ENCODE peak calls at places on chromosomes 16 and 17, in four cellular contexts. X is K562, S is H1, D is HepG2. Q is an unnamed sample.

GRCh38 chr16:11630230-11631056 is 37.8 kb upstream of the SNN start:
- DNase-seq in X (no peak), S (no peak), D (peak; percentile 78), Q (no peak)

GRCh38 chr16:17529982-17530760 is 59.4 kb upstream of the XYLT1 start:
- DNase-seq in X (no peak), S (no peak), D (no peak), Q (no peak)

GRCh38 chr16:81730090-81731051 is 48.7 kb upstream of the PLCG2 start:
- DNase-seq in X (peak; percentile 67), S (peak; percentile 99), D (peak; percentile 70), Q (peak; percentile 95)

GRCh38 chr16:30350134-30350871 is 4.8 kb downstream of the CD2BP2 start:
- DNase-seq in X (no peak), S (no peak), D (no peak), Q (no peak)

GRCh38 chr16:80447263-80447662 is 93.5 kb upstream of the DYNLRB2 start:
- DNase-seq in X (no peak), S (no peak), D (no peak), Q (no peak)

GRCh38 chr17:62807812-62808575 is at the start of gene MARCHF10:
- DNase-seq in X (peak; percentile 52), S (peak; percentile 78), D (no peak), Q (no peak)

GRCh38 chr17:74833501-74834361 is 26.0 kb downstream of the GRIN2C start:
- DNase-seq in X (no peak), S (no peak), D (no peak), Q (no peak)

GRCh38 chr17:8995711-8996110 is 25.6 kb upstream of the NTN1 start:
- DNase-seq in X (no peak), S (no peak), D (no peak), Q (no peak)

GRCh38 chr17:15364615-15365014 is 23.2 kb upstream of the TEKT3 start:
- DNase-seq in X (no peak), S (no peak), D (peak; percentile 33), Q (no peak)

GRCh38 chr17:51097708-51098446 is 22.8 kb downstream of the SPAG9 start:
- DNase-seq in X (no peak), S (no peak), D (peak; percentile 86), Q (no peak)
- TF ChIP-seq JUN in X (no peak), S (no peak), D (no peak), Q (no peak)

GRCh38 chr17:428414-428813 is 75.8 kb upstream of the RPH3AL start:
- DNase-seq in X (no peak), S (no peak), D (no peak), Q (no peak)

GRCh38 chr17:431494-431893 is 78.9 kb upstream of the RPH3AL start:
- DNase-seq in X (no peak), S (no peak), D (no peak), Q (no peak)

GRCh38 chr17:427891-428290 is 75.3 kb upstream of the RPH3AL start:
- DNase-seq in X (no peak), S (no peak), D (no peak), Q (no peak)

GRCh38 chr17:429589-429988 is 77.0 kb upstream of the RPH3AL start:
- DNase-seq in X (no peak), S (no peak), D (no peak), Q (no peak)

DNA sequence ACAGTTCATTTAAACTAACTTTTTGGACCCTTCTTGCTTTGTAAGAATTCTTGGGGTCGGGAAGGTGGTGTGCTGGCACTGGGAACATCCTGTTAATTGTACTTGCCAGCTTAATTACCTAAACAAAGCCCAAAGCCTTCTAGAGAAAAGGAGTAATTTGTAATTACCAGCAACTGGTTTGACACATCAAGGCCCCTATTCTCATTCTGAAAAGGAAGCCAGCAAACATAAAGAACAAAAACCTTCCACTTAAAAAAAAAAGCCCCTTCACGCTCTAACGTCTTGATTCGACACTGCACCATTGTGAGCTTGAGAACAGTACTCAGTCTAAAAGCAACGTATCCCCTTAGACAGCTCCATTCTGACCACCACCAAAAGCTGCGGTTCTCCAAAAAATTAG is 74.7 kb upstream of the RPH3AL start:
- DNase-seq in X (no peak), S (no peak), D (no peak), Q (no peak)
- TF ChIP-seq MAFK in X (no peak), S (no peak), D (no peak), Q (no peak)

DNA sequence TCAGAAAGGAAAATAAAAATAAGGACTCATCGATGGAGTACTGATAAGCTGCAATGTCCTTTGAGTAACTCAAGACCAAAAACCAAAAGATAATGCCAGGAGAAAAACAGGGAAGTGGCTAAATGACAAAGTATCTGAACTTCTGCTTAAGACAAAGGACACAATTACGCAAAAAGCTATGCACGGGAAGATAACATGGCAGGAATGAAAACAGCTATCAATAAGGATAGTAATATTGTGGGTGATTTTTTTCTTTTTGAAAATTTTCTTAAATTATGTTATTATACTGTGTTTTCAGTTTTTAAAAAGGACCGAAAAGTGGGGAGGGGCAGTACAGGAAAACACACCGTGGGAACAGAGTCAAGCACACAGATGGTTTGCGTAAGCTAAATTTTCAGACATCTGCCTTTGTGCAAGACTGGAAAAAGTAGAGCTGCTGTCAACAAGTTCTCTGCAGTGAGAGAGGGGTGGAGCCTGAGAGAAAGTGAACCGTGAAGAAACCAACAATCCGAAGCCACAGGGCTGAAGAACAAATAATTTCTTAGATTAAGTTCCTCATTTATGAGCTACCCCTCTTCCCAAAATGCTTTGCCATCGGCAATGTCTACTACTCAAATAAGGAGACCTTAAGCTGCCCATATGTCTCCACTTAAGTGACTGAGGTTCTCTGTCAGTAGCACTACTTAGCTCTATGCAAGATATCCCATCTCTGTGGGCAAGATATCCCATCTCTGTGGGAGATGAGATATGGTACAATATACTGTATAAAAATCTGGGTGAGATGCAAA is 99.9 kb upstream of the CORO6 start:
- DNase-seq in X (peak; percentile 68), S (no peak), D (no peak), Q (no peak)
- TF ChIP-seq JUN in X (no peak), S (no peak), D (no peak), Q (no peak)

GRCh38 chr17:38460082-38460715 is 31.9 kb downstream of the ARHGAP23 start:
- DNase-seq in X (peak; percentile 76), S (no peak), D (no peak), Q (no peak)

GRCh38 chr17:38457577-38458371 is 29.5 kb downstream of the ARHGAP23 start:
- DNase-seq in X (no peak), S (no peak), D (no peak), Q (no peak)

GRCh38 chr17:38458521-38458920 is 30.3 kb downstream of the ARHGAP23 start:
- DNase-seq in X (no peak), S (no peak), D (no peak), Q (no peak)

GRCh38 chr17:38460716-38461650 is 32.7 kb downstream of the ARHGAP23 start:
- DNase-seq in X (no peak), S (no peak), D (no peak), Q (no peak)

DNA sequence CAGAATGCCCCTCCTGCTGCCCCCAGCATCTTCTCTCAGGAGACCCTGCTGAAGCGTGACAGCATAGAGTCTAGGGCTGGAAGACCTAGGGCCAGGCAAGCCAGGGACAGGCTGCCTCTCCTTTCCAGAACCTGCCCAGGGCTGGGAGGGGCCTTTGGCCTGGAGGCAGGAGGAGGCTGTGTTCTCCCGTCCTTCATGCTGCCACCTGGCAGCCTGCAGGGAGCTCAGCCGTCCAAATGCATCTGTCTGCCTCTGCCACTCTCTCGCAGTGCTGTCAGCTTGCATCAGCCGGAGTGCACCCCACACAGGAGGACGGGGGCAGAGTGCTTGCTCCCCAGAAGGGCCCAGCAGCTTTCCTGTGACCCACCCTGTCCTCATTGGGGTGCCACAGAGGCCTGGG is 31.3 kb downstream of the ARHGAP23 start:
- DNase-seq in X (no peak), S (no peak), D (no peak), Q (no peak)
- TF ChIP-seq MAFK in X (no peak), S (no peak), D (no peak), Q (no peak)

DNA sequence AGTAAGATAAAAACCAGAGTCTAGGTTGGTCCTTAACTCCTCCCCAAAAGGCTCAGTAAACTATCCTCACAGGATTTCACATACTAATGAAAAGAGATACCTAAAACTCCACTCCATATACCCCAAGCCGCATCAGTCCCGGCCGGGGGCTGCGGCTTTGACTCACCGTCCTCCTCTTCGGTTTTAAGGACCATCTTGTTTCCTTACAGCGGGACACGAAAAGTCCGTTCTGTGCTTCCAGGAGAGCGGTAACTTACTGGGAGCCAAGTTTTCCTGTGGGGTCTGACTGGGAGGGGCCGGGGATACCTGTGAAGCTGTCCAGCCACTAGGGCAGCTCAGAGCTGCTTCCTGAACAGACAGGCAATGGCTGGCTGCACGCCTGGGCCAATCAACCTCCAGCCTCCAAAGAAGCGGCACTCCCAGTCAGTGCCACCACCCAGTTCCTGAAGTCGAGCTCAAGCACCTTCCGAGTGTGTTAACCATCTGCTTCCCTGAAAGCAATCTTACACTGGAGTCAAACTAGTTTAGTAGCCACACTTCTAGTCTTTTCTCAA is 45.5 kb downstream of the CYTH1 start:
- DNase-seq in X (peak; percentile 71), S (no peak), D (no peak), Q (peak; percentile 92)
- TF ChIP-seq JUN in X (no peak), S (no peak), D (no peak), Q (peak; percentile 21)